ENCODE peak calls at places on chromosomes 7 and 10, in five cellular contexts. F is psoas muscle, Y is A549, I is hepatocyte, G is brain microvascular endothelial cell. E is an unnamed sample.

GRCh38 chr7:105097619-105098018 is 83.6 kb downstream of the KMT2E start:
- DNase-seq in F (no peak), Y (peak; percentile 33), I (no peak), G (peak; percentile 71), E (no peak)

GRCh38 chr7:153934629-153935028 is 117.6 kb upstream of the DPP6 start:
- DNase-seq in F (no peak), Y (no peak), I (no peak), G (no peak), E (no peak)

GRCh38 chr7:85030893-85031292 is 156.0 kb downstream of the SEMA3D start:
- DNase-seq in F (no peak), Y (peak; percentile 28), I (peak; percentile 49), G (peak; percentile 14), E (no peak)

GRCh38 chr10:73873843-73874215 is 526 bp downstream of the CAMK2G start:
- DNase-seq in F (no peak), Y (no peak), I (no peak), G (no peak), E (no peak)

GRCh38 chr7:116511552-116512523 is 12.3 kb downstream of the CAV2 start:
- DNase-seq in F (no peak), Y (peak; percentile 82), I (no peak), G (no peak), E (no peak)

GRCh38 chr10:83871486-83872081 is 267.7 kb upstream of the GHITM start:
- DNase-seq in F (peak; percentile 47), Y (peak; percentile 69), I (peak; percentile 87), G (peak; percentile 59), E (peak; percentile 82)

GRCh38 chr7:83649701-83650100 is 762 bp upstream of the SEMA3E start:
- DNase-seq in F (no peak), Y (no peak), I (no peak), G (no peak), E (no peak)

GRCh38 chr10:124117511-124117785 is 24.1 kb upstream of the CHST15 start:
- DNase-seq in F (no peak), Y (no peak), I (no peak), G (no peak), E (no peak)

GRCh38 chr7:73585196-73585595 is 6.8 kb upstream of the TBL2 start:
- DNase-seq in F (no peak), Y (no peak), I (no peak), G (no peak), E (no peak)

GRCh38 chr10:102102421-102102820 is 17.7 kb downstream of the LDB1 start:
- DNase-seq in F (no peak), Y (no peak), I (no peak), G (no peak), E (no peak)

GRCh38 chr10:114548662-114549061 is 109.4 kb downstream of the ABLIM1 start:
- DNase-seq in F (no peak), Y (peak; percentile 67), I (peak; percentile 56), G (peak; percentile 53), E (no peak)

GRCh38 chr7:19747740-19748339 is 25.6 kb downstream of the TMEM196 start:
- DNase-seq in F (no peak), Y (peak; percentile 53), I (peak; percentile 52), G (peak; percentile 1), E (no peak)

GRCh38 chr7:37491919-37492694 is 43.4 kb upstream of the ELMO1 start:
- DNase-seq in F (no peak), Y (no peak), I (peak; percentile 56), G (no peak), E (peak; percentile 72)

GRCh38 chr7:132261296-132261695 is 315.0 kb downstream of the PLXNA4 start:
- DNase-seq in F (no peak), Y (no peak), I (no peak), G (no peak), E (no peak)

GRCh38 chr7:157936976-157937375 is 600.2 kb downstream of the DNAJB6 start:
- DNase-seq in F (no peak), Y (no peak), I (no peak), G (no peak), E (no peak)

GRCh38 chr10:51083280-51083986 is 9.1 kb downstream of the PRKG1 start:
- DNase-seq in F (no peak), Y (no peak), I (peak; percentile 11), G (no peak), E (no peak)
- TF ChIP-seq CTCF in F (no peak), Y (no peak), I (peak; percentile 12), G (peak; percentile 16), E (no peak)

GRCh38 chr10:77390481-77390891 is 247.1 kb downstream of the KCNMA1 start:
- DNase-seq in F (no peak), Y (no peak), I (no peak), G (no peak), E (no peak)
- H3K4me3 ChIP-seq in F (no peak overlapping the region), Y (no peak overlapping the region), I (no peak overlapping the region), G (no peak overlapping the region), E (no peak overlapping the region)

DNA sequence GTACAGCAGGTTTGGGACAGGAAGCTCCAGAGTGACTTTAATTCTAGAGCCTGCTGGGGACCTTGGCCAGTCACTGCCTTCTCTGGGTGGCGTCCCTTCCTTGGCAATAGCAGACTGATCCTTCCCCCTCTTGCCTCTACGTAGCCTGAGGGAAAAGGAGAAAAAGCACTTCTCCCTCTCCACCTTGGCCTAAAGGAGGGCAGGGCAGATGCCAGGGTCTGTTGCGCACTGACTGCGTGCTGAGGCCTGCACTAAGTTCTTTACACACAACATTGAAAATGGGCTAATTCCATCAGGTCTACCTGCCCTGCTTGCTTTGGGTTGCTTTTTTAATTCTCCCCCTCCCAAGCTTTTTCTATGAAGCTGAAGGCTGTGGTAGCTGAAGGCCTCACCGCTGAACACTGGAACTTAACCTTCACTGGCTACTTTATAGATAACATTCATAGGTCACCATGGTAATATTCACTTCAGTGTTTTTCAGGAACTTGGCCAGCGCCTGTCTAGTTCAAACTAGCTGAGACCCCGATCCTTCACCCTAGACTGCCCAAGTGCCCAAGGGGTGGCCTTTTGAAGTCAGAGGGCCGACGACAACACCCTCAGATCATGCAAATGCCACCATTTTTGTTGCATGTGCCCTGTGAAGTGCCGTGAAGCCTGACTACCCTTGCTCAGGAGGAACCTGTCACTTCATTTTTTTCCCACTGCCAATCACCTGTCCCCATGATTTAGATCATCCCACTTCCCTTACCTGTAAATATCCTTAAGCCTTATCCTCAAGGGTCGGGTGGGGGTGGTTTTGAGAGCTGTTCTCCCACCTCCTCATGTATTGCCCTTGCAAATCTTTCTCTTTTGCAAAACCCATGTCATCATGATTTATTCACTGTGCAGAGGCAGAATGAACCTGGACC is 28.7 kb downstream of the PRF1 start:
- DNase-seq in F (no peak), Y (no peak), I (no peak), G (no peak), E (peak; percentile 7)
- H3K27ac ChIP-seq in F (no peak overlapping the region), Y (no peak overlapping the region), I (no peak overlapping the region), G (no peak overlapping the region), E (no peak overlapping the region)

GRCh38 chr7:72182036-72182435 is 230.1 kb downstream of the CALN1 start:
- DNase-seq in F (no peak), Y (no peak), I (no peak), G (no peak), E (no peak)

GRCh38 chr7:72187179-72187578 is 225.0 kb downstream of the CALN1 start:
- DNase-seq in F (no peak), Y (no peak), I (no peak), G (no peak), E (no peak)

GRCh38 chr7:72183835-72184234 is 228.3 kb downstream of the CALN1 start:
- DNase-seq in F (no peak), Y (peak; percentile 33), I (peak; percentile 33), G (no peak), E (no peak)
- TF ChIP-seq CTCF in F (peak; percentile 13), Y (no peak), I (peak; percentile 28), G (no peak), E (peak; percentile 13)

DNA sequence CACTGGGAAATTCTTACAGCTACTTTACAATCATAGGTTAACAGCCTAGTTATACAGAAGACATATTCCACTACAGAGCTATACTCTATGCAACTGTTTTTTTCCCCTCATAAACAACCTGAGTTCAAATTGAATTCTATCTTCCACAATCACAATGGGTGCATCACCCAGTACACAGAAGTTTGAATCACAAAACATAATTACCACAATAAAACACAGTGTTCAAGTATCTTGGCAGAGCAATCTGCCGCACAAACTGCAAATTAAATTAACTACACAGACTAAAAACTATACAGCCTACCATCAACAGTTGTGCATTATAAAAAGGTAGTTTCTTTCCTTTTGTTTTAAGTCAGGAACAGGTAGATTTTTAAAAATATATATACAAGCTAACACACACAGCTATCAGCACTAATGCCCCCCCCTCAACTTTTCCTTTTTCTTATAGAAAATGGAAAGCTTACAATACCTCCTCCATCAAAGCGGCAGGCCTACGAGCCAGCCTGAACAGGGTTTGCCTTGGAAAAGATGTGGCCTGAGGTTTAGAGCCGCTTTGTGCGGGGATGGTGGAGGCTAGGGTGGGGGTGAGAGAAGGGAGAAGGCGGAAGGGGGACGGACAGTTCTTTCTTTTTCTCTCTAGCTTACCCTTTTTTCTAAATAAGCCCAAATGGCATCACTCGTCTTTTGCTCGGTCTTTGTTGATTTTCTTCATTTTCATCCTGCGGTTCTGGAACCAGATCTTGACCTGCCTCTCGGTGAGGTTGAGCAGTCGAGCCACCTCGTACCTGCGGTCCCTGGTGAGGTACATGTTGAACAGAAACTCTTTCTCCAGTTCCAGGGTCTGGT is 2.2 kb downstream of the HOXA9 start:
- DNase-seq in F (no peak), Y (no peak), I (no peak), G (no peak), E (peak; percentile 4)
- H3K4me3 ChIP-seq in F (peak overlapping the region; percentile 79), Y (no peak overlapping the region), I (peak overlapping the region; percentile 10), G (no peak overlapping the region), E (no peak overlapping the region)

GRCh38 chr10:131979336-131979735 is 2.4 kb downstream of the BNIP3 start:
- DNase-seq in F (no peak), Y (no peak), I (no peak), G (no peak), E (no peak)

GRCh38 chr10:131975796-131976195 is 5.9 kb downstream of the BNIP3 start:
- DNase-seq in F (no peak), Y (no peak), I (no peak), G (no peak), E (no peak)

GRCh38 chr10:131978851-131979250 is 2.9 kb downstream of the BNIP3 start:
- DNase-seq in F (no peak), Y (no peak), I (no peak), G (no peak), E (no peak)

GRCh38 chr10:131978366-131978765 is 3.4 kb downstream of the BNIP3 start:
- DNase-seq in F (no peak), Y (no peak), I (no peak), G (no peak), E (no peak)

DNA sequence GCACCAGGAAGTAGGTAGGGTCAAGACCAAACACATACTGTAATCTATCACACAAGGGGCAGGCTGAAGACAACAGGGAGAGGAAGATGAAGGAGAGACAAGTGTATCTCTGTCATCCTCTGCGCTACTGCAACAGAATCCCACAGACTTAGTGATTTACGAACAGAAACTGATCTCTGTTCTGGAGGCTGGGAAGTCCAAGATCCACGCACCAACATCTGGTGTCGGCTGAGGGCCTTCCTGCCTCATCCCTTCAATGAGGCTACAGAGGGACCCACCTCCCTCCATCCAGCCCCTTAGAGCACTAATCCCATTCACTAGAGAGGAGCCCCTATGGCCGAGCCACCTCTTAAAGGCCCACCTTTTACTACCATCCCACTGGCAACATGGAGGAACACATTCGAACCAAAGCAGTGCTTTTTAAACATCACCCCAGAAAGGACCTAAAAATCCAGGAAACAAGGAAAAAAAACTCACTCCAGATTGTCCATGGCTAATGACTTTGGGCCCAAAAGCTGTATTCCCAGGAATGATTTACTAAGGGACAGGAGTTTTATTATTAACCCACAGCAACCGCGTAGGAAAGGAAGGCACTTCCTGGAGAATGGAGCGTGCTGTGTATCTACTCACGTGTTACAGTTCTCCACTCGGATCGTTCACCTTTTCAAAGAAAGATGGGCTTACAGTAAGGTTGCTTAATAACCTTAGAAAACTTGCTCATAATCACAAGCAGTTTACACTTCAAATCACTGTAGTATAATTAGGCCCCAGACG is 4.2 kb downstream of the BNIP3 start:
- DNase-seq in F (no peak), Y (no peak), I (peak; percentile 48), G (no peak), E (no peak)
- H3K27ac ChIP-seq in F (no peak overlapping the region), Y (no peak overlapping the region), I (peak overlapping the region; percentile 58), G (no peak overlapping the region), E (no peak overlapping the region)

E was measured in left lung.